ENCODE peak calls at places on chromosomes 5 and 9, in six cellular contexts. One of them, this sample, is unnamed.

GRCh38 chr5:150278046-150278760 is 11.4 kb downstream of the CAMK2A start:
- ATAC-seq in GM12878: no peak
- ATAC-seq in upper lobe of left lung: no peak
- ATAC-seq in Panc1: no peak
- ATAC-seq in HepG2: no peak
- ATAC-seq in HCT116: no peak
- ATAC-seq in this sample: no peak

GRCh38 chr9:89418112-89418872 is 79.6 kb downstream of the SEMA4D start:
- ATAC-seq in GM12878: peak; percentile 60
- ATAC-seq in upper lobe of left lung: no peak
- ATAC-seq in Panc1: no peak
- ATAC-seq in HepG2: no peak
- ATAC-seq in HCT116: no peak
- ATAC-seq in this sample: no peak

GRCh38 chr9:75649060-75649459 is 241.4 kb upstream of the PCSK5 start:
- ATAC-seq in GM12878: no peak
- ATAC-seq in upper lobe of left lung: no peak
- ATAC-seq in Panc1: no peak
- ATAC-seq in HepG2: no peak
- ATAC-seq in HCT116: no peak
- ATAC-seq in this sample: no peak

GRCh38 chr5:13941468-13941867 is 3.0 kb downstream of the DNAH5 start:
- ATAC-seq in GM12878: no peak
- ATAC-seq in upper lobe of left lung: no peak
- ATAC-seq in Panc1: no peak
- ATAC-seq in HepG2: no peak
- ATAC-seq in HCT116: no peak
- ATAC-seq in this sample: no peak

GRCh38 chr5:92505145-92505544 is 1075.9 kb downstream of the NR2F1-AS1 start:
- ATAC-seq in GM12878: no peak
- ATAC-seq in upper lobe of left lung: no peak
- ATAC-seq in Panc1: no peak
- ATAC-seq in HepG2: no peak
- ATAC-seq in HCT116: no peak
- ATAC-seq in this sample: no peak

GRCh38 chr5:56019306-56020272 is 24.8 kb upstream of the IL6ST start:
- ATAC-seq in GM12878: peak; percentile 47
- ATAC-seq in upper lobe of left lung: no peak
- ATAC-seq in Panc1: no peak
- ATAC-seq in HepG2: no peak
- ATAC-seq in HCT116: no peak
- ATAC-seq in this sample: no peak

GRCh38 chr5:149445739-149446369 is 66.8 kb upstream of the IL17B start:
- ATAC-seq in GM12878: no peak
- ATAC-seq in upper lobe of left lung: no peak
- ATAC-seq in Panc1: peak; percentile 67
- ATAC-seq in HepG2: peak; percentile 70
- ATAC-seq in HCT116: peak; percentile 71
- ATAC-seq in this sample: peak; percentile 56

GRCh38 chr9:37617837-37618236 is 25.4 kb upstream of the TOMM5 start:
- ATAC-seq in GM12878: no peak
- ATAC-seq in upper lobe of left lung: no peak
- ATAC-seq in Panc1: peak; percentile 26
- ATAC-seq in HepG2: no peak
- ATAC-seq in HCT116: no peak
- ATAC-seq in this sample: no peak

GRCh38 chr5:68369436-68370125 is 154.0 kb downstream of the PIK3R1 start:
- ATAC-seq in GM12878: peak; percentile 92
- ATAC-seq in upper lobe of left lung: no peak
- ATAC-seq in Panc1: no peak
- ATAC-seq in HepG2: no peak
- ATAC-seq in HCT116: no peak
- ATAC-seq in this sample: no peak

GRCh38 chr9:133130721-133131244 is 9.7 kb upstream of the RALGDS start:
- ATAC-seq in GM12878: peak; percentile 76
- ATAC-seq in upper lobe of left lung: no peak
- ATAC-seq in Panc1: no peak
- ATAC-seq in HepG2: no peak
- ATAC-seq in HCT116: no peak
- ATAC-seq in this sample: no peak

GRCh38 chr9:82152181-82152580 is 163.6 kb downstream of the SPATA31D1 start:
- ATAC-seq in GM12878: no peak
- ATAC-seq in upper lobe of left lung: no peak
- ATAC-seq in Panc1: no peak
- ATAC-seq in HepG2: no peak
- ATAC-seq in HCT116: no peak
- ATAC-seq in this sample: no peak

GRCh38 chr9:126704157-126704941 is 90.6 kb downstream of the LMX1B start:
- ATAC-seq in GM12878: no peak
- ATAC-seq in upper lobe of left lung: no peak
- ATAC-seq in Panc1: peak; percentile 64
- ATAC-seq in HepG2: no peak
- ATAC-seq in HCT116: peak; percentile 67
- ATAC-seq in this sample: peak; percentile 21

GRCh38 chr5:96259211-96259772 is 173.8 kb downstream of the PCSK1 start:
- ATAC-seq in GM12878: peak; percentile 69
- ATAC-seq in upper lobe of left lung: no peak
- ATAC-seq in Panc1: peak; percentile 67
- ATAC-seq in HepG2: no peak
- ATAC-seq in HCT116: peak; percentile 41
- ATAC-seq in this sample: peak; percentile 46

GRCh38 chr5:108818613-108819272 is 71.0 kb downstream of the FER start:
- ATAC-seq in GM12878: peak; percentile 99
- ATAC-seq in upper lobe of left lung: no peak
- ATAC-seq in Panc1: no peak
- ATAC-seq in HepG2: no peak
- ATAC-seq in HCT116: no peak
- ATAC-seq in this sample: no peak

GRCh38 chr5:142726188-142726731 is 40.4 kb upstream of the FGF1 start:
- ATAC-seq in GM12878: peak; percentile 79
- ATAC-seq in upper lobe of left lung: no peak
- ATAC-seq in Panc1: no peak
- ATAC-seq in HepG2: no peak
- ATAC-seq in HCT116: no peak
- ATAC-seq in this sample: peak; percentile 77

DNA sequence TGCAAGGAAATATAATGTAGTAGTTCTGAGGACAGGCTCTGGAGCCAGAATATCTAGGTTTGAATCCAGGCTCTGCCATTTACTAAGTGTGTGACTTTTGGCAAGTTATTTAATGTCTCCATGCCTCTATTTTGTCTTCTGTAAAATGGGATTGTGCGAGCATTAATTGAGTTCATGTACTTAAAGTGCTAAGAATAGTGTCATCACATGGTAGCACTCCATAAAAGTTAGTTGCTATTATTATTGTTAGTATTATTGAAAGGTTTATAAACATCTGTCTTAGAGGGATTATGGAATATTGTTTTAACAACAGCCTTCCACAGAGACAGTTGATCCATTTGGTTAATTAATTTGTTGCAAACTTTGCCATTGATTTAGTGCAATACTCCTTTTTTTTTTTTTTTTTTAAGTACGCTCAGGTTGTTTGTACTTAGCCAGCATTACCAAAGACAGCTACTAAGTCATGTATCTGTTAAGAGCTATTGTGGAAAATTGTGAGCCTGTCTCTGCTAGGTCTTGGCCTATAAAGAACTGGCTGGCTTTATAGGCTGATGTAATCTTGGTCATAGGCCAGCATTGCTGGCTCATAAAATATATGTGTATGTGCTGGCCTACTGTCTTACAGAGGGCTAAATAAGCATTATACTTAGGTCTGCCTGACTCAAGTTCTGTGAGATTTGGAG is 174.7 kb downstream of the WDR70 start:
- ATAC-seq in GM12878: no peak
- ATAC-seq in upper lobe of left lung: no peak
- ATAC-seq in Panc1: no peak
- ATAC-seq in HepG2: no peak
- ATAC-seq in HCT116: no peak
- ATAC-seq in this sample: no peak
- TF ChIP-seq POLR2AphosphoS5 in GM12878: no peak
- TF ChIP-seq POLR2AphosphoS5 in upper lobe of left lung: no peak
- TF ChIP-seq POLR2AphosphoS5 in Panc1: no peak
- TF ChIP-seq POLR2AphosphoS5 in HepG2: no peak
- TF ChIP-seq POLR2AphosphoS5 in HCT116: no peak
- TF ChIP-seq POLR2AphosphoS5 in this sample: no peak

GRCh38 chr5:44632344-44632743 is 176.4 kb upstream of the MRPS30 start:
- ATAC-seq in GM12878: no peak
- ATAC-seq in upper lobe of left lung: no peak
- ATAC-seq in Panc1: no peak
- ATAC-seq in HepG2: no peak
- ATAC-seq in HCT116: no peak
- ATAC-seq in this sample: no peak

DNA sequence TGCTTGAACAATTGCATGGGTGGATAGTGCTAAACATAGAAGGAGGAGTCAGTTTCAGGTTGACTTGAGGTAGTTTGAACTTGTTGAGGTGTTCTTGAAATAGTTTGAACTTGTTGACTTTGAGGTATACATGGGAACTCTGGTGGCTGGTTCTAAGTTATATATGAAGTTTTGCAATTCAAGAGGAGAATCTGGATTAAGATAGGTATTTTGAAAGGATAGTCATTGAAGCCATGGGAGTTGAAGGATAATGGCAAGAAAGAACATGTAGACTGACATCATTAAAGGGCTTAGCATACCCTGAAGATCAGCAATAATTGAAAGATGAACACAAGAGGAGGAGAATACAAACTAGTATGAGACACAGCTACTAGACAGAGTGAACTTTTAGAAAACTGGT is 181.9 kb upstream of the MRPS30 start:
- ATAC-seq in GM12878: no peak
- ATAC-seq in upper lobe of left lung: no peak
- ATAC-seq in Panc1: no peak
- ATAC-seq in HepG2: no peak
- ATAC-seq in HCT116: no peak
- ATAC-seq in this sample: no peak
- H3K4me3 ChIP-seq in GM12878: no peak overlapping the region
- H3K4me3 ChIP-seq in upper lobe of left lung: no peak overlapping the region
- H3K4me3 ChIP-seq in Panc1: no peak overlapping the region
- H3K4me3 ChIP-seq in HepG2: no peak overlapping the region
- H3K4me3 ChIP-seq in HCT116: no peak overlapping the region
- H3K4me3 ChIP-seq in this sample: no peak overlapping the region

DNA sequence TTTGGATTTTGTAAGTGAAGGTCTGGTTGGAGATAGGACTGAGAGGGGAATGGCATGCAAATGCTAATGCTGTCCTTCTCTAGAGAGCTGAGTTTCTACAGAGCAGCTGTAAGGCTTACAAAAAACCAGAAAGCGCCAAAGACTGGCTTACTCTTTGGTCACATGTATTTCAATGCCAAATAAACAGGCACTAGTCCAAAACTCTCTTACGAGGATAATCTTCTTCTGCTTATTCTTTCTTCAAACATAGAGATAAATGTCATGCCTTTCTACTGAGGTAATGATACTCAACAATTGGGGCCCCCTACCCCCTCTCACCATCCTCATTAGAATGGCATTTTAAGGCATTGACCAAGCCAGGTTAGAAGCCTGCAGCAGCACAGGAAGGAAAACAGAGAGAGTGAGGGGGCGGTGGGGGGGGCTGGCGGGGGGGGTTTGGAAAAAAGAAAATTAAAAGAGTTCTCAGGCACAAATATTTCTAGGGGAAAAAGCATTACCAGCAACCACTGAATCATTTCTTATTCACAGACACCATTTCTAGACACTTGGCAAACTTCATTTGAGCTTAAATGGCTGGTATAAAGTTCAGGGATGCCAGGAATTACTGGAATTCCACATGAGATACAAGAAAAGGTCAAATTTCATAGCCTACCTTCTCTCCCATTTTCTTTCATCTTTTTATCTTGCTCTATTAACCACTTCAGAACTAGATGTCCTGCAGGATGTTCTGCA is 34.0 kb downstream of the PUM3 start:
- ATAC-seq in GM12878: no peak
- ATAC-seq in upper lobe of left lung: peak; percentile 74
- ATAC-seq in Panc1: no peak
- ATAC-seq in HepG2: peak; percentile 87
- ATAC-seq in HCT116: no peak
- ATAC-seq in this sample: peak; percentile 76
- H3K4me1 ChIP-seq in GM12878: no peaks in the 10 kb centered on the region
- H3K4me1 ChIP-seq in upper lobe of left lung: peaks cover 13% of the 10 kb centered on the region
- H3K4me1 ChIP-seq in Panc1: no peaks in the 10 kb centered on the region
- H3K4me1 ChIP-seq in HepG2: peaks cover 38% of the 10 kb centered on the region
- H3K4me1 ChIP-seq in HCT116: no peaks in the 10 kb centered on the region
- H3K4me1 ChIP-seq in this sample: peaks cover 14% of the 10 kb centered on the region

GRCh38 chr9:120291050-120291449 is 288.9 kb downstream of the CDK5RAP2 start:
- ATAC-seq in GM12878: no peak
- ATAC-seq in upper lobe of left lung: no peak
- ATAC-seq in Panc1: no peak
- ATAC-seq in HepG2: no peak
- ATAC-seq in HCT116: no peak
- ATAC-seq in this sample: no peak

GRCh38 chr9:120286530-120286929 is 293.4 kb downstream of the CDK5RAP2 start:
- ATAC-seq in GM12878: no peak
- ATAC-seq in upper lobe of left lung: no peak
- ATAC-seq in Panc1: no peak
- ATAC-seq in HepG2: no peak
- ATAC-seq in HCT116: no peak
- ATAC-seq in this sample: no peak

GRCh38 chr9:120289091-120289490 is 290.9 kb downstream of the CDK5RAP2 start:
- ATAC-seq in GM12878: no peak
- ATAC-seq in upper lobe of left lung: no peak
- ATAC-seq in Panc1: no peak
- ATAC-seq in HepG2: no peak
- ATAC-seq in HCT116: no peak
- ATAC-seq in this sample: no peak

GRCh38 chr9:120292606-120293005 is 287.4 kb downstream of the CDK5RAP2 start:
- ATAC-seq in GM12878: no peak
- ATAC-seq in upper lobe of left lung: no peak
- ATAC-seq in Panc1: no peak
- ATAC-seq in HepG2: no peak
- ATAC-seq in HCT116: no peak
- ATAC-seq in this sample: no peak

DNA sequence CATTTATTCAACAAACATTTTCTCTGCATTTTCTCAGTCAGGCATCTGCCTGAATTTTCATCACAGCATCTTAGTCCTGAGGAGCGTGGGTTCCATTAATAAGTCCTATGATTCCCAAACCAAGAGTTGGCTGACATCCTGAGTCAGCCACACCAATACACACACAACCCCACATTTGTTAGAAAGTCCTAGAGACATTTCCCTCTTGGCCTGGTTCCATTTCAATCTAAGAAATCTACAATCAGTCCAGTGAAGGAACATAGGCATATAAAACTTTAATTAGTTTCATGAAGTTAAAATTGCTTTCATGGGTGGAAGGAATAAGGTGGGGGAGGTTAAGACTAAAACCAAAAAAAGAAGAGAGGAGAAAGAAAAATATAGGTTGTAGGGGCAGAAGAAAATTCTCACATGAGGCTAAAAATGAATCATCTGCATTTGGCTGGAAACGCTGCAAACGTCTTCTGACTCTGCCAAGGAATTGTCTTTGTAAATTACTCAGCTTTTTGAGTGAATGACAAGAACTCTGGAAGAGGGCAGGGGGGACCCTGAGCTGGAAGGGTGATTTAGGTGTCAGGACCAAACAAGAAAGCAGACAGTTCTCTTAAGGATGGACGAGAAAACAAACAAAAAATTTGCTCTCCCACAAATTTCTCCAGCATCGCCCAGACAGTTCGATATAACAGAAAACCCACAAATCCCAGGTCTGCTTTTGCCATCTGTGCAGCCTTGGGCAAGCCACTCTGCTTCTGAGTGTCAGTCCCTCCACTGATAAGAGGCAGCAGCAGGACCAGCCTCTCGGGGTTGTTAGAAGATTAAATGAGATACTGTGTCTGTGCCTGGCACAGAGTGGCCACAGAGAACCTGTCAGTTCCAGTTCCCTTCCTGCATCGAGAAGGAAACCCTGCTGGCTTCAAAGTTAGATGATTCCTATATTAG is 289.7 kb downstream of the CDK5RAP2 start:
- ATAC-seq in GM12878: no peak
- ATAC-seq in upper lobe of left lung: no peak
- ATAC-seq in Panc1: no peak
- ATAC-seq in HepG2: no peak
- ATAC-seq in HCT116: no peak
- ATAC-seq in this sample: no peak
- TF ChIP-seq POLR2AphosphoS5 in GM12878: no peak
- TF ChIP-seq POLR2AphosphoS5 in upper lobe of left lung: no peak
- TF ChIP-seq POLR2AphosphoS5 in Panc1: no peak
- TF ChIP-seq POLR2AphosphoS5 in HepG2: no peak
- TF ChIP-seq POLR2AphosphoS5 in HCT116: no peak
- TF ChIP-seq POLR2AphosphoS5 in this sample: no peak